ENCODE peak calls at places on chromosomes 7 and 10, in ten cellular contexts. W, E, R, B, M, I, U, V, O and X are unnamed samples.

GRCh38 chr7:82221152-82221674 is 222.4 kb downstream of the CACNA2D1 start:
- DNase-seq in R (no peak), W (no peak), M (no peak), O (no peak), B (no peak), E (no peak), U (no peak), I (no peak), V (no peak), X (no peak)

GRCh38 chr7:130875265-130875741 is 141.3 kb upstream of the KLF14 start:
- DNase-seq in V (no peak), U (peak), O (peak), M (peak), W (peak), I (no peak), R (peak), B (no peak), E (peak), X (no peak)

GRCh38 chr7:76257973-76258372 is 44.5 kb upstream of the HSPB1 start:
- DNase-seq in M (no peak), W (no peak), E (peak), O (no peak), R (no peak), V (no peak), B (no peak), I (no peak), U (no peak), X (no peak)

GRCh38 chr10:13872411-13872810 is 285.6 kb downstream of the PRPF18 start:
- DNase-seq in E (no peak), B (no peak), U (no peak), M (no peak), V (no peak), I (no peak), W (no peak), R (no peak), O (no peak), X (no peak)

GRCh38 chr10:25457552-25457951 is 282.8 kb downstream of the GPR158 start:
- DNase-seq in U (no peak), O (no peak), R (no peak), V (no peak), M (no peak), W (no peak), E (no peak), B (no peak), I (no peak), X (no peak)

GRCh38 chr7:137563986-137564385 is 220.5 kb upstream of the PTN start:
- DNase-seq in W (no peak), V (no peak), O (no peak), B (no peak), U (no peak), R (no peak), I (no peak), E (no peak), M (no peak), X (no peak)

GRCh38 chr7:109479388-109479787 is 909.7 kb downstream of the DNAJB9 start:
- DNase-seq in U (no peak), E (no peak), R (no peak), V (no peak), I (no peak), B (no peak), M (no peak), O (no peak), W (peak), X (no peak)

GRCh38 chr7:91280604-91281003 is 16.4 kb downstream of the FZD1 start:
- DNase-seq in R (no peak), B (no peak), E (no peak), U (no peak), M (no peak), I (no peak), V (no peak), O (no peak), W (no peak), X (no peak)

GRCh38 chr7:73707045-73707631 is 12.3 kb downstream of the STX1A start:
- DNase-seq in U (peak), O (peak), R (peak), E (peak), I (no peak), V (peak), W (peak), M (no peak), B (peak), X (no peak)

GRCh38 chr7:92058040-92058439 is 76.2 kb downstream of the CYP51A1 start:
- DNase-seq in M (peak), B (no peak), V (no peak), R (no peak), I (no peak), E (no peak), U (no peak), W (no peak), O (no peak), X (no peak)

GRCh38 chr10:11638055-11638698 is 26.7 kb upstream of the USP6NL start:
- DNase-seq in V (no peak), B (no peak), O (no peak), W (no peak), R (no peak), U (no peak), M (peak), I (no peak), E (no peak), X (no peak)

GRCh38 chr7:105164751-105165150 is 150.7 kb downstream of the KMT2E start:
- DNase-seq in V (no peak), O (no peak), W (no peak), R (no peak), U (no peak), B (no peak), M (no peak), I (no peak), E (no peak), X (no peak)

GRCh38 chr7:36040679-36041078 is 112.4 kb upstream of the EEPD1 start:
- DNase-seq in V (no peak), U (no peak), M (no peak), O (no peak), B (no peak), R (no peak), W (peak), I (no peak), E (no peak), X (no peak)

GRCh38 chr10:6201511-6201975 is 1.2 kb upstream of the PFKFB3 start:
- DNase-seq in M (peak), V (no peak), B (peak), U (peak), R (peak), O (peak), I (peak), E (peak), W (peak), X (no peak)

GRCh38 chr7:37729160-37729559 is 45.6 kb downstream of the GPR141 start:
- DNase-seq in E (no peak), U (no peak), R (no peak), V (no peak), M (no peak), I (no peak), W (no peak), O (no peak), B (no peak), X (no peak)

GRCh38 chr7:27994639-27995038 is 186.0 kb downstream of the JAZF1 start:
- DNase-seq in E (no peak), U (no peak), O (no peak), W (no peak), V (no peak), R (peak), B (no peak), I (no peak), M (no peak), X (no peak)

GRCh38 chr7:46725136-46725535 is 804.1 kb upstream of the IGFBP3 start:
- DNase-seq in U (no peak), E (no peak), O (no peak), B (no peak), M (no peak), W (no peak), V (no peak), R (no peak), I (no peak), X (no peak)

GRCh38 chr7:106064836-106065559 is 47.1 kb downstream of the SYPL1 start:
- DNase-seq in V (peak), I (peak), O (peak), R (peak), M (no peak), U (peak), B (peak), W (peak), E (peak), X (peak)

GRCh38 chr7:21580073-21580521 is 37.3 kb downstream of the DNAH11 start:
- DNase-seq in M (peak), W (peak), B (no peak), O (no peak), R (no peak), U (no peak), E (no peak), I (no peak), V (no peak), X (no peak)

GRCh38 chr10:44306762-44307161 is 78.1 kb downstream of the CXCL12 start:
- DNase-seq in O (no peak), W (no peak), M (no peak), V (peak), I (no peak), B (no peak), U (no peak), R (no peak), E (no peak), X (no peak)

GRCh38 chr10:115525141-115525540 is 432.0 kb downstream of the ATRNL1 start:
- DNase-seq in E (no peak), O (no peak), U (no peak), M (no peak), B (no peak), V (no peak), W (no peak), R (no peak), I (no peak), X (no peak)

GRCh38 chr10:107631876-107632275 is 467.4 kb upstream of the SORCS1 start:
- DNase-seq in W (peak), U (no peak), M (no peak), V (no peak), R (no peak), I (no peak), B (no peak), O (no peak), E (no peak), X (no peak)

GRCh38 chr7:134520130-134520529 is 7.2 kb upstream of the AKR1B10 start:
- DNase-seq in U (no peak), M (no peak), E (no peak), V (no peak), B (no peak), I (no peak), R (no peak), O (no peak), W (peak), X (no peak)

DNA sequence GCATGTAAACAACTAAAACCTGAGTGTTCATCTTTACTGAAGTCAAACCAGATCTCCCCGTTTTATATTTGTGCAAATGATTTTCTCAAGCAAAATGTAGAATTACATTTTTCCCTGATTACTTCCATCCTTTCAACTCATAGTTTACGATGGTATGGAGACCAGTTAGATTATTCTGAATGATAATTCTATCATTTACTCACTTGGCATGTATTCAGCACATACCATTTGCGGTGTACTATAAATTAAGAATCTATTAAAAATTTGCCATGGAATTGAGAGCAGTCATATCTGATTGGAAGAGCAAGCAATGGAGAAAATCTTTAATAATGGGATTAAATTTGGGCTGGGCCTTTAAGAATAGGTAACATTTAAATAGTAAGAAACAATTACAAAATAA is 22.4 kb downstream of the DNAJC1 start:
- DNase-seq in W (no peak), O (no peak), V (no peak), E (no peak), U (no peak), I (no peak), M (no peak), B (no peak), R (no peak), X (no peak)
- TF ChIP-seq CTCF in W (no peak), O (no peak), V (no peak), E (no peak), U (no peak), I (no peak), M (no peak), B (no peak), R (no peak), X (no peak)

GRCh38 chr10:64731016-64731415 is 1209.8 kb downstream of the REEP3 start:
- DNase-seq in B (no peak), M (no peak), I (no peak), R (no peak), E (no peak), W (peak), V (no peak), U (no peak), O (no peak), X (no peak)

GRCh38 chr10:64732372-64732715 is 1211.1 kb downstream of the REEP3 start:
- DNase-seq in M (no peak), I (no peak), U (no peak), V (no peak), R (no peak), W (no peak), O (no peak), E (no peak), B (no peak), X (no peak)

GRCh38 chr10:64738462-64738861 is 1217.3 kb downstream of the REEP3 start:
- DNase-seq in U (no peak), R (no peak), I (no peak), O (no peak), B (no peak), M (no peak), W (no peak), V (no peak), E (no peak), X (no peak)

GRCh38 chr10:64733980-64734379 is 1212.8 kb downstream of the REEP3 start:
- DNase-seq in O (no peak), B (no peak), V (peak), E (peak), W (peak), I (no peak), M (peak), R (peak), U (peak), X (no peak)
- TF ChIP-seq CTCF in O (peak), B (peak), V (peak), E (peak), W (peak), I (no peak), M (peak), R (no peak), U (no peak), X (no peak)

GRCh38 chr10:76033457-76034196 is 602.2 kb downstream of the LRMDA start:
- DNase-seq in I (no peak), U (no peak), V (no peak), M (no peak), R (peak), O (no peak), B (no peak), W (peak), E (no peak), X (peak)
- TF ChIP-seq CTCF in I (no peak), U (no peak), V (no peak), M (no peak), R (no peak), O (peak), B (no peak), W (peak), E (no peak), X (peak)

DNA sequence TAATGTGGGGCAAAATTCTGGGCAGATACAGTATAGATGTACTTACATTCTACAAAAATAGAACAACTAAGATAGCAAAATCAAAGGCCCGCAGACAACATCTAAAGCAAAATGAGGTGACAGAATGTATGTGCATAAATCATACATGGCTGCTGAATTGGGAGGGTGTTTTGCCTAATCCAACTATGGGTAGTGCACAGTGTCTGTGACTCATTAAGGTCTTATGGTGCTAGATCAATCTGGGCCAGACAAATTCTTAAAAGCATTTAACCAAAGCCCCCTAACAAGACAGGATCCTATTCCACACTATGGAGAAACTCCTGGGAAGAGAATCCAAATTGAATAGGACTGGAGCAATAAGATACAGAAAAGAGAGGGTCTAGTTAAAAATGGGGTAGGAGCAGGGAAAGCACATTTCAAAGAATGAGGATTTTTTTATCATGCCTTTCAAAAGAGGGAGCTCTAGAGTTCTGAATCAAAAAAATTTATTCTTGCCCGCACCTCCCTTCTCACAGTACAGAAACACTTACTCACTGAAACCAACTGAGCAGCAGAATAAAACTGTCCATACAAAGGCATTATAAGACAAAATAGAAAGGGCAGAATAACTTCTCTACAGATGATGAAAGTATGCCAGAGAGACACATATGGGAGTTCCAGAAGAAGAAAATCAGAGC is 181.3 kb downstream of the RNLS start:
- DNase-seq in U (no peak), B (no peak), R (no peak), M (no peak), W (peak), V (no peak), I (no peak), E (no peak), O (no peak), X (no peak)
- TF ChIP-seq CTCF in U (no peak), B (peak), R (no peak), M (no peak), W (peak), V (peak), I (peak), E (no peak), O (peak), X (peak)

GRCh38 chr7:88095-88926 is 104.1 kb upstream of the FAM20C start:
- DNase-seq in M (no peak), O (no peak), R (no peak), W (no peak), V (no peak), B (no peak), E (no peak), I (peak), U (no peak), X (no peak)
- TF ChIP-seq CTCF in M (no peak), O (no peak), R (no peak), W (no peak), V (peak), B (no peak), E (no peak), I (no peak), U (no peak), X (no peak)

DNA sequence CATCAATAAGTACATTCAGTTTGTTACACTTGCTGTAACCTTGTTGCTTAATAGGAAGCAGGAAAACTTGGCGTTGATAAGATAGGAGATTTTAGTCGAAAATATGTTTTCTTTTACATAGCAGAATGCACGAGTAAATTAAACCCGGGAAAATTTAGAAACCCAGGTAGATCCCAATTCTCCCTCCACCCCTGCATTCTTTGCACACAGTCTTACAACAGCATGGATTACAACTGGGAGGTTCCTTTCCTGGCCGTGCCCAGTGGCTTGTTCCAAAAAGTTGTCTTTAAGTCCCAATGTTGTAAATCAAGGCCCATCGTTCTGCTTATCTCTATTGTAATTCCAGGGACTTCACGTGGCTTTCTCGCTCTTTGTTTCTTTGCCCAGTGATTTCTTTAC is 1.1 kb upstream of the DPY19L1 start:
- DNase-seq in O (no peak), B (no peak), M (no peak), W (no peak), I (no peak), V (no peak), U (peak), R (peak), E (no peak), X (no peak)
- TF ChIP-seq CTCF in O (no peak), B (no peak), M (no peak), W (no peak), I (no peak), V (no peak), U (no peak), R (no peak), E (no peak), X (no peak)

GRCh38 chr7:124032369-124033092 is at the start of gene TMEM229A:
- DNase-seq in V (no peak), E (peak), B (no peak), O (peak), U (peak), I (peak), M (peak), R (peak), W (peak), X (no peak)
- TF ChIP-seq CTCF in V (no peak), E (no peak), B (no peak), O (no peak), U (no peak), I (no peak), M (no peak), R (no peak), W (no peak), X (no peak)

GRCh38 chr10:47294501-47294900 is 5.5 kb upstream of the GDF10 start:
- DNase-seq in M (no peak), U (peak), E (no peak), R (no peak), O (no peak), W (no peak), B (no peak), I (no peak), V (no peak), X (no peak)

GRCh38 chr10:47294057-47294456 is 5.9 kb upstream of the GDF10 start:
- DNase-seq in M (no peak), I (peak), W (no peak), R (no peak), O (no peak), U (peak), B (no peak), E (no peak), V (no peak), X (no peak)

GRCh38 chr10:47296111-47296894 is 3.7 kb upstream of the GDF10 start:
- DNase-seq in I (no peak), V (no peak), U (peak), O (no peak), B (peak), E (no peak), M (no peak), W (no peak), R (no peak), X (no peak)

GRCh38 chr10:47296941-47297340 is 3.1 kb upstream of the GDF10 start:
- DNase-seq in U (no peak), O (no peak), V (no peak), I (no peak), W (no peak), B (no peak), M (no peak), R (no peak), E (no peak), X (no peak)

DNA sequence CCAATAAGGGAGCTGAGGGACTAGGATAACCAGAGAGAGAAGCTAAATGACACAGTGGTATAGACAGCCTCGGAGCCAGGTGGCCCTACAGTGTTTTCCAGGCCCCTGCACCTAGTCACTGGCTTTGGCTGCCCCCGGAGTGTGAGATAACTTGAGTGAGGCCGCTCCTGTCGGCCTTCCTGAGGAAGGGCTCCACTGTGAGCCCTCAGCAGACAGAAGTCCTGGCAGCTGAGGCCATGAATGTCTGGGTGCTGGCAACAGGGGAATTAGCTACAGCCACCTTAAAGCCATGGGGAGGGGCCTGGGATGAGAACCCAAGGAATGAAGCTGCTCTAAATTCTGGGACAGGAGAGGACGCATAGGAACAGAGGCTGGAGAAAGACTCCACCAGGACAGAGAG is 4.6 kb upstream of the GDF10 start:
- DNase-seq in W (no peak), O (no peak), V (no peak), M (no peak), I (peak), B (no peak), E (no peak), R (no peak), U (peak), X (no peak)
- TF ChIP-seq CTCF in W (no peak), O (no peak), V (no peak), M (no peak), I (no peak), B (no peak), E (no peak), R (no peak), U (no peak), X (no peak)

DNA sequence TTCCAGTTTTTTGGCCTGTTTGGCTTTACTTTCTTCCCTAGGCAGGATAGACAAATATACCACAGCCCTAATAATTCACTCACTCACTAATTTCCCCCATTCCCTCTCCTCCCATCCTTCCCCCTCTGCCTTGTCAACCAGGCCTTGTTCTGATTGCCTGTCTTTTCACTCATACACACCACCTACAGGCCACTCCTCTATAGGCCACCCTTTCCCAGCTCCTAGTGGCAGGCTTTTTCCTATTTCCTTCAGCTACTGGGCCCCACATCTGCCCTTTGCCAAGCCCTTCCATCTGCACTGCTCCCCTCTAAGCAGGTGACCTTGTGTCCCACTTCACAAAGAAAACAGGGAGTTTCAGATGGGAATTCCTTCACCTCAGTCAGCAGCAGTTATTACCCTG is 59.8 kb upstream of the MSRB2 start:
- DNase-seq in U (no peak), V (peak), O (no peak), E (peak), M (no peak), R (no peak), B (no peak), I (no peak), W (peak), X (no peak)
- TF ChIP-seq CTCF in U (no peak), V (peak), O (peak), E (peak), M (no peak), R (no peak), B (no peak), I (no peak), W (peak), X (no peak)